ENCODE peak calls at places on chromosomes 6 and 20, in five cellular contexts. J, P, C, F and G are unnamed samples.
A peak's percentile ranks its signal among the peaks of the same experiment; 100 is the strongest.

GRCh38 chr6:122778961-122779671 is 400 bp upstream of the FABP7 start:
- DNase-seq in J (no peak), P (no peak), C (no peak), F (no peak), G (no peak)

GRCh38 chr20:48196486-48196885 is 411.2 kb upstream of the SULF2 start:
- DNase-seq in J (no peak), C (no peak), P (no peak), F (no peak), G (no peak)

GRCh38 chr6:47455533-47456209 is 21.9 kb upstream of the CD2AP start:
- DNase-seq in F (no peak), J (peak; percentile 11), C (no peak), P (no peak), G (no peak)

GRCh38 chr6:122049341-122049740 is 350.1 kb upstream of the HSF2 start:
- DNase-seq in J (no peak), F (no peak), C (no peak), P (no peak), G (no peak)

GRCh38 chr6:37860226-37860839 is 40.8 kb downstream of the ZFAND3 start:
- DNase-seq in C (no peak), J (peak; percentile 12), F (no peak), P (peak; percentile 48), G (no peak)

GRCh38 chr6:128538763-128539162 is 18.4 kb upstream of the PTPRK start:
- DNase-seq in F (no peak), C (no peak), J (no peak), P (no peak), G (no peak)

GRCh38 chr20:62791301-62792181 is 4.7 kb upstream of the MRGBP start:
- DNase-seq in F (no peak), P (peak; percentile 85), C (peak; percentile 79), J (peak; percentile 89), G (no peak)

GRCh38 chr6:25085761-25086160 is 150.0 kb upstream of the RIPOR2 start:
- DNase-seq in C (no peak), F (no peak), P (peak; percentile 7), J (no peak), G (no peak)

GRCh38 chr20:18805881-18806280 is 7.7 kb upstream of the SCP2D1 start:
- DNase-seq in P (no peak), F (no peak), J (no peak), C (no peak), G (no peak)

GRCh38 chr6:20137288-20137687 is 75.0 kb downstream of the MBOAT1 start:
- DNase-seq in C (no peak), J (no peak), F (no peak), P (no peak), G (no peak)

GRCh38 chr6:64281167-64281566 is 645.6 kb downstream of the PHF3 start:
- DNase-seq in F (no peak), C (no peak), J (no peak), P (no peak), G (no peak)

GRCh38 chr20:53736122-53736756 is 142.6 kb upstream of the ZNF217 start:
- DNase-seq in J (peak; percentile 62), F (no peak), C (no peak), P (no peak), G (no peak)

GRCh38 chr6:100948381-100949133 is 67.4 kb upstream of the ASCC3 start:
- DNase-seq in C (no peak), P (peak; percentile 8), F (no peak), J (no peak), G (peak; percentile 6)

GRCh38 chr6:154792761-154793160 is 59.5 kb downstream of the SCAF8 start:
- DNase-seq in P (no peak), J (no peak), F (no peak), C (no peak), G (no peak)

GRCh38 chr6:83183082-83183828 is 9.8 kb downstream of the PGM3 start:
- DNase-seq in F (no peak), C (no peak), P (no peak), J (no peak), G (peak; percentile 92)

GRCh38 chr6:41423002-41423401 is 87.6 kb downstream of the NCR2 start:
- DNase-seq in P (no peak), C (no peak), F (no peak), J (no peak), G (no peak)

GRCh38 chr6:37671061-37671460 is 26.6 kb downstream of the MDGA1 start:
- DNase-seq in J (no peak), C (no peak), P (no peak), F (no peak), G (no peak)